ENCODE peak calls at places on chromosomes 12 and 14, in five cellular contexts. Q is Calu3, B is activated T-cell treated with anti-CD3 and anti-CD28 coated beads for 1 hour, W is stromal cell of bone marrow, N is tibial artery. K is an unnamed sample.

GRCh38 chr14:86999076-86999475 is 993.9 kb downstream of the GALC start:
- DNase-seq in Q (no peak), B (no peak), W (peak), N (no peak), K (no peak)

GRCh38 chr12:53052419-53053222 is 2.8 kb downstream of the TNS2 start:
- DNase-seq in Q (peak), B (no peak), W (peak), N (peak), K (peak)

GRCh38 chr14:58362798-58363412 is 32.8 kb upstream of the TOMM20L start:
- DNase-seq in Q (no peak), B (no peak), W (no peak), N (no peak), K (no peak)

GRCh38 chr14:20434701-20435453 is 1.1 kb downstream of the KLHL33 start:
- DNase-seq in Q (no peak), B (no peak), W (no peak), N (peak), K (no peak)

GRCh38 chr12:39144613-39145061 is 239.2 kb upstream of the CPNE8 start:
- DNase-seq in Q (no peak), B (no peak), W (no peak), N (no peak), K (no peak)

GRCh38 chr14:31457665-31458659 is 656 bp upstream of the DTD2 start:
- DNase-seq in Q (no peak), B (no peak), W (no peak), N (no peak), K (peak)

GRCh38 chr12:56256326-56256960 is 1.7 kb downstream of the ANKRD52 start:
- DNase-seq in Q (no peak), B (no peak), W (no peak), N (no peak), K (no peak)

GRCh38 chr14:23383041-23383440 is 6.2 kb downstream of the CMTM5 start:
- DNase-seq in Q (no peak), B (no peak), W (no peak), N (no peak), K (no peak)

GRCh38 chr14:64293976-64294671 is at the start of gene ESR2:
- DNase-seq in Q (peak), B (peak), W (no peak), N (no peak), K (no peak)

GRCh38 chr14:49951946-49952345 is 59.1 kb downstream of the ARF6 start:
- DNase-seq in Q (no peak), B (no peak), W (no peak), N (no peak), K (no peak)

K was measured in NCI-H774.